ENCODE peak calls at places on chromosomes 7 and 10, in seven cellular contexts. L, N, A, V, J, R and S are unnamed samples.

GRCh38 chr10:77774940-77775391 is 137.4 kb upstream of the KCNMA1 start:
- DNase-seq in V (no peak), A (no peak), N (no peak), J (peak; percentile 3), L (no peak), R (peak; percentile 58), S (no peak)

GRCh38 chr7:139588632-139589031 is 65.1 kb downstream of the CLEC2L start:
- DNase-seq in L (no peak), V (no peak), A (no peak), N (no peak), J (peak; percentile 19), R (peak; percentile 78), S (peak; percentile 3)

GRCh38 chr7:112414855-112415490 is 35.3 kb upstream of the IFRD1 start:
- DNase-seq in V (no peak), L (peak; percentile 12), N (no peak), A (no peak), R (peak; percentile 54), J (no peak), S (no peak)

GRCh38 chr7:141072548-141073172 is 1.2 kb upstream of the TMEM178B start:
- DNase-seq in R (peak; percentile 86), J (peak; percentile 48), N (peak; percentile 36), V (peak; percentile 85), A (no peak), L (no peak), S (peak; percentile 72)

GRCh38 chr7:48179631-48180030 is 8.4 kb downstream of the ABCA13 start:
- DNase-seq in V (no peak), A (no peak), L (no peak), N (no peak), J (no peak), R (no peak), S (no peak)

GRCh38 chr10:72340510-72340895 is 14.2 kb downstream of the DNAJB12 start:
- DNase-seq in L (no peak), R (peak; percentile 45), J (no peak), N (peak; percentile 89), V (peak; percentile 45), A (peak; percentile 66), S (no peak)

GRCh38 chr7:33444501-33444900 is 315.1 kb downstream of the BBS9 start:
- DNase-seq in V (no peak), N (no peak), R (peak; percentile 78), L (no peak), J (peak; percentile 38), A (no peak), S (peak; percentile 18)

GRCh38 chr10:132132391-132132841 is 54.3 kb upstream of the DPYSL4 start:
- DNase-seq in N (no peak), J (no peak), V (peak; percentile 26), L (no peak), A (no peak), R (no peak), S (no peak)